ENCODE peak calls at places on chromosomes 4 and X, in six cellular contexts. S is mesenchymal stem cell, Y is SW480, E is Calu3, F is Right ventricle myocardium inferior, M is left cardiac atrium. P is an unnamed sample.

GRCh38 chr4:109996531-109996930 is 83.8 kb downstream of the EGF start:
- DNase-seq in M (no peak), S (no peak), Y (no peak), E (no peak), F (no peak), P (no peak)

GRCh38 chr4:8340721-8341680 is 71.4 kb downstream of the HTRA3 start:
- DNase-seq in F (peak; percentile 92), S (no peak), M (peak; percentile 85), Y (no peak), E (no peak), P (no peak)

GRCh38 chr4:121072080-121072835 is at the start of gene NDNF:
- DNase-seq in Y (peak; percentile 32), F (peak; percentile 72), E (peak; percentile 19), S (peak; percentile 55), M (peak; percentile 32), P (peak; percentile 33)

GRCh38 chr4:138650917-138651564 is 364.5 kb upstream of the NOCT start:
- DNase-seq in S (peak; percentile 80), F (no peak), E (peak; percentile 30), M (no peak), Y (peak; percentile 58), P (no peak)

GRCh38 chrX:100880368-100880767 is 6.2 kb upstream of the NOX1 start:
- DNase-seq in Y (no peak), M (no peak), E (no peak), S (no peak), F (no peak), P (peak; percentile 58)

GRCh38 chr4:74932832-74933561 is at the start of gene PARM1:
- DNase-seq in F (peak; percentile 94), S (peak; percentile 88), E (peak; percentile 90), Y (peak; percentile 68), M (peak; percentile 92), P (peak; percentile 82)

GRCh38 chr4:182937268-182938208 is 20.4 kb upstream of the DCTD start:
- DNase-seq in F (no peak), Y (no peak), M (no peak), S (no peak), E (no peak), P (no peak)

GRCh38 chr4:15976456-15977096 is 13.6 kb upstream of the FGFBP2 start:
- DNase-seq in Y (no peak), S (no peak), E (no peak), M (peak; percentile 33), F (no peak), P (no peak)

GRCh38 chrX:129600981-129601424 is 53.8 kb downstream of the APLN start:
- DNase-seq in Y (peak; percentile 36), E (no peak), M (no peak), F (no peak), S (peak; percentile 24), P (peak; percentile 58)

GRCh38 chr4:11900277-11900676 is 471.6 kb upstream of the HS3ST1 start:
- DNase-seq in E (no peak), Y (no peak), M (no peak), S (no peak), F (no peak), P (no peak)

GRCh38 chr4:88446124-88446523 is 10.8 kb upstream of the HERC5 start:
- DNase-seq in E (no peak), M (no peak), F (no peak), S (no peak), Y (no peak), P (no peak)

GRCh38 chr4:134201216-134202098 is at the start of gene PABPC4L:
- DNase-seq in E (no peak), M (peak; percentile 72), F (no peak), Y (no peak), S (peak; percentile 56), P (no peak)

GRCh38 chrX:148049441-148049840 is 68.3 kb downstream of the FMR1NB start:
- DNase-seq in M (no peak), F (no peak), E (peak; percentile 1), Y (peak; percentile 40), S (peak; percentile 33), P (peak; percentile 76)

GRCh38 chrX:65668362-65669310 is 1.2 kb downstream of the MSN start:
- DNase-seq in E (peak; percentile 47), Y (peak; percentile 77), F (peak; percentile 68), M (peak; percentile 70), S (peak; percentile 80), P (peak; percentile 31)

GRCh38 chr4:89528525-89529133 is 221.0 kb upstream of the GPRIN3 start:
- DNase-seq in F (no peak), Y (peak; percentile 24), M (no peak), E (no peak), S (no peak), P (no peak)

GRCh38 chr4:154602404-154603020 is 9.9 kb downstream of the FGG start:
- DNase-seq in Y (peak; percentile 36), F (no peak), E (no peak), M (no peak), S (no peak), P (no peak)

GRCh38 chrX:16807548-16807947 is 21.3 kb downstream of the TXLNG start:
- DNase-seq in S (peak; percentile 69), M (no peak), F (no peak), Y (peak; percentile 34), E (peak; percentile 21), P (peak; percentile 29)